ENCODE peak calls at places on chromosomes 6 and 20, in five cellular contexts. One of them, this sample, is unnamed. For H3K4me1 and H3K9me3, the result is how much of the 10 kb centered on the place peaks cover.

GRCh38 chr20:24098886-24099285 is 110.3 kb upstream of the GGTLC1 start:
- DNase-seq in colonic mucosa: no peak
- DNase-seq in spleen: no peak
- DNase-seq in pancreas: no peak
- DNase-seq in uterus: peak
- DNase-seq in this sample: no peak

GRCh38 chr20:52552181-52552872 is 360.7 kb upstream of the ZFP64 start:
- DNase-seq in spleen: no peak
- DNase-seq in pancreas: no peak
- DNase-seq in uterus: no peak
- DNase-seq in colonic mucosa: no peak
- DNase-seq in this sample: no peak

GRCh38 chr6:23890543-23891227 is 235.3 kb upstream of the NRSN1 start:
- DNase-seq in uterus: no peak
- DNase-seq in pancreas: no peak
- DNase-seq in colonic mucosa: no peak
- DNase-seq in spleen: no peak
- DNase-seq in this sample: no peak

GRCh38 chr6:105898286-105898685 is 187.8 kb upstream of the PRDM1 start:
- DNase-seq in spleen: no peak
- DNase-seq in uterus: no peak
- DNase-seq in pancreas: no peak
- DNase-seq in colonic mucosa: no peak
- DNase-seq in this sample: no peak

GRCh38 chr20:62966212-62967148 is 14.0 kb downstream of the SLC17A9 start:
- DNase-seq in pancreas: no peak
- DNase-seq in spleen: peak
- DNase-seq in colonic mucosa: no peak
- DNase-seq in uterus: no peak
- DNase-seq in this sample: no peak

GRCh38 chr20:59412896-59413295 is 112.5 kb downstream of the EDN3 start:
- DNase-seq in spleen: no peak
- DNase-seq in uterus: no peak
- DNase-seq in colonic mucosa: no peak
- DNase-seq in pancreas: no peak
- DNase-seq in this sample: no peak

GRCh38 chr20:61930776-61931475 is 134.8 kb downstream of the TAF4 start:
- DNase-seq in spleen: peak
- DNase-seq in uterus: no peak
- DNase-seq in colonic mucosa: no peak
- DNase-seq in pancreas: peak
- DNase-seq in this sample: peak

GRCh38 chr6:85047818-85048217 is 283.4 kb upstream of the TBX18 start:
- DNase-seq in pancreas: no peak
- DNase-seq in uterus: no peak
- DNase-seq in colonic mucosa: no peak
- DNase-seq in spleen: no peak
- DNase-seq in this sample: no peak

GRCh38 chr6:131696956-131697355 is 4.2 kb downstream of the OR2A4 start:
- DNase-seq in colonic mucosa: no peak
- DNase-seq in uterus: no peak
- DNase-seq in pancreas: no peak
- DNase-seq in spleen: no peak
- DNase-seq in this sample: no peak

DNA sequence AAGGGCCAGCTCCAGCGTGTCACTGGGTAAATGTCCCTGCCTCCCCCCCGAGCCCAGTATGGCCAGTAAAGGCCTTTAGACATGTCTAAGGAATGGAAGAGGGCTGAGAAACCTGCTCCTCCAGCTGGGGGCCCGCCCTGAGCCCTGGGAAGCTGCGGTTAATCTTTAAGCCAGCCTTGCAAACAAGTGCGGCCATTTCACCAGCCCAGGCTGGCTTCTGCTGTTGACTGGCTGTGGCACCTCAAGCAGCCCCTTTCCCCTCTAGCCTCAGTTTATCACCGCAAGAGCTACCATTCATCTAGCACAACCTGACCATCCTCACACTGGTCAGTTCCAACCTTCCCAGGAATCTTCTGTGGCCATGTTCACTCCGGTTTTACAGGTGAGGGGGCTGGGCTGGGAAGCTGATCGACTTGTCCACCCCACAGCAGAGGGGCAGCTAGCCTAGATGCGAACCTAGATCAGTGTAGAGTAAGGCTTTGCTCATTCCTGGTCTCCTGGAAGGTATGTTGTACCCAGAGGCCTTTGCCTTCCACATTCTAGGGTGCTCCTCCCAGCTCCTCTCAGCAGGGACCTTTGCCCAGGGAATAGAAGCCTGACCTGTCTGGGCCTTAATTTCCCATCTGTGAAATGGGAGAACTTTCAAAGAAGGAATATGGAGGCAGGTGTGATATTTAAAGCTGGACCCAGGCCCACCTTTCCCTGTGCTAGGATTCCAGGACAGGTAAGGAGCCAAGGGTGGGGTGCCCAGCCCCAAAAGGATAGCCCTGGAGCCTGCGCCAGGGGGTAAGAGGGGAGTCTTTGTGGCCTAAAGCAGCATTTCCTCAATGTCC is 1.2 kb upstream of the SRC start:
- DNase-seq in spleen: peak
- DNase-seq in pancreas: peak
- DNase-seq in colonic mucosa: peak
- DNase-seq in uterus: no peak
- DNase-seq in this sample: peak
- H3K4me1 ChIP-seq in spleen: under half
- H3K4me1 ChIP-seq in pancreas: under half
- H3K4me1 ChIP-seq in colonic mucosa: under half
- H3K4me1 ChIP-seq in uterus: under half
- H3K4me1 ChIP-seq in this sample: under half

DNA sequence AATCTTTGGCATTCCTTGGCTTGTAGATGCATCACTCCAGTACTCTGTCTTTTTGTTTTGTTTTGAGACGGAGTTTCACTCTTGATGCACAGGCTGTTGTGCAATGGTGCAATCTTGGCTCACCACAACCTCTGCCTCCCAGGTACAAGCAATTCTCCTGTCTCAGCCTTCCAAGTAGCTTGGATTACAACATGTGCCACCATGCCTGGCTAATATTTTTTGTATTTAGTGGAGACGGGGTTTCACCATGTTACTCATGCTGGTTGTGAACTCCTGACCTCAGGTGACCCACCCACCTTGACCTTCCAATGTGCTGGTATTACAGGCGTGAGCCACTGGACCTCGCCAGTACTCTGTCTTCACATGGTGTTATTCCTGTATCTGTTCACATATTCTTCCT is 35.8 kb upstream of the LGSN start:
- DNase-seq in colonic mucosa: no peak
- DNase-seq in uterus: no peak
- DNase-seq in pancreas: no peak
- DNase-seq in spleen: no peak
- DNase-seq in this sample: no peak
- H3K9me3 ChIP-seq in colonic mucosa: under half
- H3K9me3 ChIP-seq in uterus: under half
- H3K9me3 ChIP-seq in pancreas: under half
- H3K9me3 ChIP-seq in spleen: under half
- H3K9me3 ChIP-seq in this sample: under half

GRCh38 chr6:125510405-125510804 is 208.6 kb upstream of the HDDC2 start:
- DNase-seq in uterus: no peak
- DNase-seq in pancreas: no peak
- DNase-seq in spleen: no peak
- DNase-seq in colonic mucosa: no peak
- DNase-seq in this sample: no peak

GRCh38 chr6:125513978-125514377 is 212.2 kb upstream of the HDDC2 start:
- DNase-seq in spleen: no peak
- DNase-seq in colonic mucosa: no peak
- DNase-seq in pancreas: no peak
- DNase-seq in uterus: no peak
- DNase-seq in this sample: no peak

GRCh38 chr6:125509477-125509876 is 207.7 kb upstream of the HDDC2 start:
- DNase-seq in pancreas: no peak
- DNase-seq in uterus: no peak
- DNase-seq in spleen: no peak
- DNase-seq in colonic mucosa: no peak
- DNase-seq in this sample: no peak

GRCh38 chr6:125511809-125512341 is 210.1 kb upstream of the HDDC2 start:
- DNase-seq in pancreas: no peak
- DNase-seq in uterus: no peak
- DNase-seq in spleen: no peak
- DNase-seq in colonic mucosa: no peak
- DNase-seq in this sample: no peak

DNA sequence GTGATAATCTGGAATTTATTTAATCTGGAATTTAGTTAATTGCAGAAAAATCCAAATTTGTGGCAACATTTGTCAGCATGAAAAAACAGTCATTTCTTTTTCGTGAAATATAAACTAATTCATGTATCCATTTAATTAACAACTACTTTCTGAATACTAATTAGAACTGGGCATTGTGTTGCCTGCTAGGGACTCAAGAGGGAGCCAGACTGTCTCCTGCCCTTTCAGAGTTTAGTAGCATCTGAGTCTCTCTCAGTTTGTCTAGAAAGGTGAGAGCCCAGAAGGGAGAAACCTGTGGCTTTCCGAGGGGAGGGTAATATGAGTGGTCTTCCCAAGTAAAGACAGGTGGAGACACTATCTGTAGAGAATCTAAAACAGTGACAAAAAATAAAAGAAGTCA is 210.9 kb upstream of the HDDC2 start:
- DNase-seq in spleen: no peak
- DNase-seq in uterus: no peak
- DNase-seq in pancreas: no peak
- DNase-seq in colonic mucosa: no peak
- DNase-seq in this sample: no peak
- TF ChIP-seq CTCF in spleen: no peak
- TF ChIP-seq CTCF in uterus: no peak
- TF ChIP-seq CTCF in pancreas: no peak
- TF ChIP-seq CTCF in colonic mucosa: no peak
- TF ChIP-seq CTCF in this sample: no peak

DNA sequence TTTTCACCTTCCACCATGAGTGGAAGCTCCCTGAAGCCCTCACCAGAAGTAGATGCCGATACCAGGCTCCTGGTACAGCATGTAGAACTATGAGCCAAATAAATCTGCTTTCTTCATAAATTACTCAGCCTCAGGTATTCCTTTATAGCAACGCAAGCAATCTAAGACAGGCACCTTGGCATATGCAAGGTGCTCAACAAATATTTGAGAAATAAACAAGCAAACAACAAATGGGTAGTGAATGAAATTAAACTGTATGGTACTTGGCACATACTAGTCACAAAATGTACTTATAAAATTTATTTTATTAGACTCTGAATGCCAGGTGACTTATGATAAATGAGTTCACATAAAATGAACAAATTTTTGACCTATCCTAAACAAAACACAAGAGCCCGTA is 220.3 kb downstream of the MAFB start:
- DNase-seq in pancreas: no peak
- DNase-seq in spleen: no peak
- DNase-seq in uterus: no peak
- DNase-seq in colonic mucosa: no peak
- DNase-seq in this sample: no peak
- H3K4me1 ChIP-seq in pancreas: under half
- H3K4me1 ChIP-seq in spleen: under half
- H3K4me1 ChIP-seq in uterus: under half
- H3K4me1 ChIP-seq in colonic mucosa: under half
- H3K4me1 ChIP-seq in this sample: under half

DNA sequence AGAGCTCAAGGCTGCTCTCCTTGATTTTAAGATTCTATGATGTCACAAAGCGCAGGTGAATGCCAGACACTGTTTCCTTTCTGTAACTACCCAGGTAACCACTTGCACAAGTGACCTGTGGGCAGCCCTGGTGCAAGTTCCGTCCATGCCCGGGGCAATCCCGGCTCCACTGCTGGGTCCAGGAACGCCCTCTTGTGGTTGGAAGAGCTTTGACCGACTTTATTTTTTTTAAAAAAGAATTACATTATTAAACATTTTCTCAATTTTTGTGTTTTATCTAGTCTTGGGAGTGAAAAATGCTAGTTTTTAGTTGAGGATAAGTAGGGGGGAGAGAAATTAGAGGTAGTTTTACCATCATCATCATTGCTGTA is 695.2 kb downstream of the QKI start:
- DNase-seq in colonic mucosa: no peak
- DNase-seq in spleen: no peak
- DNase-seq in pancreas: no peak
- DNase-seq in uterus: no peak
- DNase-seq in this sample: no peak
- H3K9me3 ChIP-seq in colonic mucosa: under half
- H3K9me3 ChIP-seq in spleen: under half
- H3K9me3 ChIP-seq in pancreas: under half
- H3K9me3 ChIP-seq in uterus: under half
- H3K9me3 ChIP-seq in this sample: under half

GRCh38 chr6:27582928-27583725 is 110.2 kb upstream of the ZNF184 start:
- DNase-seq in pancreas: no peak
- DNase-seq in uterus: no peak
- DNase-seq in spleen: no peak
- DNase-seq in colonic mucosa: peak
- DNase-seq in this sample: no peak
- TF ChIP-seq CTCF in pancreas: no peak
- TF ChIP-seq CTCF in uterus: no peak
- TF ChIP-seq CTCF in spleen: no peak
- TF ChIP-seq CTCF in colonic mucosa: no peak
- TF ChIP-seq CTCF in this sample: no peak

This sample was measured in kidney.